ENCODE peak calls at places on chromosomes 16 and 17, in five cellular contexts. C is A549, J is HepG2, F is NB4, H is K562. M is an unnamed sample.

GRCh38 chr17:72609501-72609900 is 483.0 kb downstream of the SLC39A11 start:
- DNase-seq in C (peak), J (no peak), F (no peak), H (no peak), M (no peak)

GRCh38 chr16:70250748-70251650 is 741 bp downstream of the EXOSC6 start:
- DNase-seq in C (peak), J (peak), F (peak), H (no peak), M (peak)

GRCh38 chr17:4090898-4091297 is 51.9 kb downstream of the ZZEF1 start:
- DNase-seq in C (no peak), J (no peak), F (no peak), H (no peak), M (no peak)

GRCh38 chr17:29018788-29019474 is 13.1 kb upstream of the SEZ6 start:
- DNase-seq in C (no peak), J (no peak), F (peak), H (no peak), M (no peak)

GRCh38 chr17:51398647-51399046 is 138.3 kb downstream of the UTP18 start:
- DNase-seq in C (no peak), J (no peak), F (no peak), H (no peak), M (no peak)

GRCh38 chr17:1787301-1787902 is 25.5 kb downstream of the SERPINF1 start:
- DNase-seq in C (peak), J (peak), F (no peak), H (no peak), M (peak)

GRCh38 chr16:47143677-47144558 is at the start of gene NETO2:
- DNase-seq in C (peak), J (peak), F (peak), H (peak), M (peak)

GRCh38 chr17:41920580-41920955 is 1.8 kb upstream of the ACLY start:
- DNase-seq in C (no peak), J (no peak), F (no peak), H (no peak), M (no peak)

GRCh38 chr16:85750021-85750826 is 672 bp downstream of the C16orf74 start:
- DNase-seq in C (no peak), J (no peak), F (peak), H (peak), M (peak)

GRCh38 chr16:27920391-27920891 is 143.1 kb downstream of the GSG1L start:
- DNase-seq in C (peak), J (peak), F (no peak), H (peak), M (no peak)
- TF ChIP-seq CTCF in C (no peak), J (peak), F (peak), H (peak), M (peak)

DNA sequence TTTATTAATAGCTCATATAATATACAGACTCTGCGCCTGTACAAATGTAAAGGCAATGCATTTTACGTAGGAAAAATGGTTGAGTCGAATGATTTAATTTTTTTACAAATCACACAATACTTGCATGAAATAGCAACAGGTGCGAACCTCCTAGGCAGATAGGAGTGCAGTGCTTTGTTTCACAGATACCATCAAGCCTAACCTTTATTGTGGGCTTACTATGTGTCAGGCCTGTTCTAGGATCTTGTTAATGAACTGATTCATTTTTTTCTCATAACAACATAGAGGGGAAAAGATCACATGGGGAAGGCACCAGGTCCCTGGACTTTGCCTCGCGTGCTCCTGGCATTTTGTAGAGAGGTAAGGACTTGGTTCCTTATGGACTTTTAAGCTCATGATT is 107.8 kb downstream of the PRKCB start:
- DNase-seq in C (no peak), J (no peak), F (no peak), H (no peak), M (no peak)
- TF ChIP-seq MYC in C (no peak), J (no peak), F (no peak), H (no peak), M (no peak)

GRCh38 chr16:66696669-66697630 is at the start of gene CMTM4:
- DNase-seq in C (peak), J (peak), F (peak), H (peak), M (peak)
- TF ChIP-seq CTCF in C (peak), J (peak), F (no peak), H (peak), M (peak)

DNA sequence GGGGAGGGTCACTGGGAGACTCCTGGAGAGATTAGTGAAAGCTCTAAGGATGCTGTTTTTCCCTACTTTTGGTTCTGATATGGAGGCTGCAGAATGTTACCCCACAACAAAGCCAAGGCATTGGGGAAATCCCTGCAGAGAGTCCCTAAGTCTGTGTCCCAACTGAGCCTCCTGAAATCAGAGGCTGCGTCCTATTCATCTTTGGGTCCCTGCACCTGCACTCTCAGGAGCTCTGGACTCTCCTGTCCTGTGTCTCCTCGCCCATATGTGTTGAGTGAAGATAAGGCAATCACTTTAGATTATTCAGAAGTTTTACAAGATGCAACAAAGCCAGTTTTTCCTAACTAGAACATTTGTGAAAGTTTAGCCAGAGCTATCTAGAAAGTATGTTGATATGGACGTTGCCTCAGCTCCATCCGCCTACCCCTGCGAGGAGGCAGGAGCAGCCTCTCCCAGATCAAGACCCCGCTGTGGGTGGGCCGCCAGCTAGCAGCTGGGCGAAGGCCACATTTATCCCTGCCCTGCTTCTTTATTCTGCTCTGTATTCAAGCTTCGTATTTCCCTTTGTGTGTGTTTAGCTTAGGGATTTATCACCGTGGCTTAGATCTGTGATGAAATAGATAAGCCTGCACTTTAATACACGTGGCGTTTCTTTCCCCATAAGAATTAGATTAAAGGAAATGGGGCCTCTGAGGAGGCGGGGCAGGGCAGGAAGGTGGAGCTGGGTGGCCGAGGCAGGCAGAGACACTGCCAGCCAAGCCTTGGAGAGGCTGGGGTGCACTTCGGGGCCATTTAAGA is 37.4 kb downstream of the SHISA6 start:
- DNase-seq in C (no peak), J (no peak), F (no peak), H (no peak), M (no peak)
- TF ChIP-seq MYC in C (no peak), J (no peak), F (no peak), H (no peak), M (no peak)

GRCh38 chr17:20009302-20010098 is at the start of gene SPECC1:
- DNase-seq in C (peak), J (peak), F (peak), H (peak), M (peak)
- TF ChIP-seq CTCF in C (peak), J (peak), F (peak), H (peak), M (peak)

DNA sequence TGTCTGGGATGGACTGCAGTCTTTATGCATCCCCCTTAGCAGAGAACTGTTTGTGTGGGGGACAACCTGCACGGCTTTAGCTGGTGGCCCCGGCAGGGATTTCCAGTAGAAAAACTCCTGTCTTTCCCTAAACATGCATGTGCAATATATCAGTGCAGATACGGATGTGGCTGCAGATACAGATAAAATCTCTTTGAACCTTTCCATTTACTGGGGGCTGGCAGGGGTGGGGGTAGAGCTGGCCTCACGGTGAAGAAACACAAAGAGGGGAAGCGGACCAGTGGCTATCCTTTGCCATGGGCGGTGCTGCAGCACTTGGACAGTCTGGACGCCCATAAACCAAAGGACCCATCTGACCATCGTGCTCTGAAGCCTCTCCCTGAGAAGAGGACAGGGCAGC is 201.3 kb downstream of the ZFHX3 start:
- DNase-seq in C (no peak), J (no peak), F (no peak), H (no peak), M (no peak)
- TF ChIP-seq MYC in C (no peak), J (no peak), F (no peak), H (no peak), M (no peak)

GRCh38 chr16:11639925-11640899 is 28.0 kb upstream of the SNN start:
- DNase-seq in C (peak), J (peak), F (peak), H (peak), M (peak)
- TF ChIP-seq CTCF in C (no peak), J (no peak), F (no peak), H (no peak), M (no peak)

DNA sequence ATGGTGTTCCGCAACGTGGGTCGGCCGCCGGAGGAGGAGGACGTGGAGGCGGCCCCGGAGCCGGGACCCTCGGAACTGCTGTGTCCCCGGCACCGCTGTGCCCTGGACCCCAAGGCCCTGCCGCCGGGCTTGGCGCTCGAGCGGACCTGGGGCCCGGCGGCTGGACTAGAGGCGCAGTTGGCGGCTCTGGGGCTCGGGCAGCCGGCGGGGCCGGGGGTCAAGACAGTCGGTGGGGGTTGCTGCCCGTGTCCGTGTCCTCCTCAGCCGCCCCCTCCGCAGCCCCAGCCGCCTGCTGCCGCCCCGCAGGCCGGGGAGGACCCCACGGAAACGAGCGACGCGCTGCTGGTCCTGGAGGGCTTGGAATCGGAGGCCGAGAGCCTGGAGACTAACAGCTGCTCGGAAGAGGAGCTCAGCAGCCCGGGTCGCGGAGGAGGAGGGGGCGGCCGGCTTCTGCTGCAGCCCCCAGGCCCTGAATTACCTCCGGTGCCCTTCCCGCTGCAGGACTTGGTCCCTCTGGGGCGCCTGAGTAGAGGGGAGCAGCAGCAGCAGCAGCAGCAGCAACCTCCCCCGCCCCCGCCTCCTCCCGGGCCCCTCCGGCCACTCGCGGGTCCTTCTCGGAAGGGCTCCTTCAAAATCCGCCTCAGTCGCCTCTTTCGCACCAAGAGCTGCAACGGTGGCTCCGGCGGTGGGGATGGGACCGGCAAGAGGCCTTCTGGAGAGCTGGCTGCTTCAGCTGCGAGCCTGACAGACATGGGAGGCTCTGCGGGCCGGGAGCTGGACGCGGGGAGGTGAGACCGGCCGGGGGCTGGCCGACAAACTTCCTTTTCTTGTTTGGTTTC is 820 bp downstream of the SOCS7 start:
- DNase-seq in C (no peak), J (no peak), F (peak), H (peak), M (peak)
- TF ChIP-seq MYC in C (no peak), J (no peak), F (no peak), H (no peak), M (no peak)

M was measured in endothelial cell of umbilical vein.